ENCODE peak calls at places on chromosome 9, in nine cellular contexts. T is left ventricle myocardium inferior, J is right lobe of liver, X is OCI-LY7, O is HCT116, D is spleen, H is pancreas, V is breast epithelium, Q is colonic mucosa. S is an unnamed sample.
A peak's percentile ranks its signal among the peaks of the same experiment; 100 is the strongest.

GRCh38 chr9:27154923-27155322 is 45.9 kb downstream of the TEK start:
- DNase-seq in T (no peak), J (no peak), X (no peak), O (no peak), D (no peak), H (no peak), V (no peak), Q (no peak), S (no peak)

GRCh38 chr9:75812139-75812538 is 78.3 kb upstream of the PCSK5 start:
- DNase-seq in T (no peak), J (no peak), X (no peak), O (no peak), D (no peak), H (no peak), V (no peak), Q (no peak), S (no peak)

GRCh38 chr9:16192403-16193017 is 639.7 kb downstream of the CCDC171 start:
- DNase-seq in T (no peak), J (no peak), X (no peak), O (no peak), D (no peak), H (no peak), V (no peak), Q (no peak), S (no peak)

GRCh38 chr9:87548159-87548558 is 50.5 kb downstream of the DAPK1 start:
- DNase-seq in T (no peak), J (no peak), X (no peak), O (no peak), D (no peak), H (no peak), V (no peak), Q (no peak), S (no peak)

GRCh38 chr9:7117676-7118561 is 360.1 kb downstream of the KDM4C start:
- DNase-seq in T (no peak), J (no peak), X (no peak), O (no peak), D (no peak), H (no peak), V (no peak), Q (no peak), S (no peak)

GRCh38 chr9:84697494-84698114 is 28.1 kb downstream of the NTRK2 start:
- DNase-seq in T (peak; percentile 72), J (peak; percentile 61), X (peak; percentile 22), O (peak; percentile 32), D (peak; percentile 78), H (peak; percentile 72), V (peak; percentile 53), Q (peak; percentile 83), S (peak; percentile 50)

GRCh38 chr9:91234523-91234922 is 127.2 kb downstream of the AUH start:
- DNase-seq in T (no peak), J (no peak), X (no peak), O (no peak), D (no peak), H (no peak), V (no peak), Q (no peak), S (no peak)

GRCh38 chr9:135282001-135282731 is 194.7 kb downstream of the OLFM1 start:
- DNase-seq in T (peak; percentile 73), J (peak; percentile 83), X (peak; percentile 24), O (peak; percentile 27), D (no peak), H (peak; percentile 98), V (peak; percentile 80), Q (peak; percentile 82), S (no peak)

GRCh38 chr9:84271887-84272556 is 68.5 kb downstream of the SLC28A3 start:
- DNase-seq in T (no peak), J (no peak), X (no peak), O (no peak), D (no peak), H (no peak), V (no peak), Q (no peak), S (no peak)

GRCh38 chr9:36056896-36057295 is 20.2 kb downstream of the RECK start:
- DNase-seq in T (no peak), J (no peak), X (no peak), O (no peak), D (no peak), H (no peak), V (no peak), Q (no peak), S (no peak)

GRCh38 chr9:38208206-38208901 is 139.3 kb upstream of the SHB start:
- DNase-seq in T (no peak), J (no peak), X (no peak), O (no peak), D (no peak), H (peak; percentile 59), V (no peak), Q (no peak), S (no peak)

GRCh38 chr9:38067611-38067891 is 1.5 kb downstream of the SHB start:
- DNase-seq in T (peak; percentile 28), J (peak; percentile 61), X (no peak), O (no peak), D (peak; percentile 82), H (peak; percentile 48), V (no peak), Q (no peak), S (peak; percentile 33)

GRCh38 chr9:128689820-128690683 is 1.0 kb downstream of the SET start:
- DNase-seq in T (no peak), J (no peak), X (peak; percentile 71), O (no peak), D (peak; percentile 89), H (peak; percentile 51), V (no peak), Q (peak; percentile 39), S (peak; percentile 54)

GRCh38 chr9:16459421-16460148 is 410.9 kb downstream of the BNC2 start:
- DNase-seq in T (no peak), J (no peak), X (no peak), O (no peak), D (no peak), H (no peak), V (no peak), Q (no peak), S (no peak)

GRCh38 chr9:18194316-18194715 is 279.6 kb upstream of the ADAMTSL1 start:
- DNase-seq in T (no peak), J (no peak), X (no peak), O (no peak), D (no peak), H (no peak), V (no peak), Q (no peak), S (no peak)

GRCh38 chr9:91192379-91192775 is 169.3 kb downstream of the AUH start:
- DNase-seq in T (no peak), J (no peak), X (peak; percentile 62), O (no peak), D (no peak), H (peak; percentile 45), V (no peak), Q (no peak), S (no peak)

GRCh38 chr9:33202552-33203300 is 35.6 kb upstream of the B4GALT1 start:
- DNase-seq in T (peak; percentile 69), J (no peak), X (peak; percentile 73), O (no peak), D (peak; percentile 84), H (no peak), V (no peak), Q (no peak), S (no peak)

DNA sequence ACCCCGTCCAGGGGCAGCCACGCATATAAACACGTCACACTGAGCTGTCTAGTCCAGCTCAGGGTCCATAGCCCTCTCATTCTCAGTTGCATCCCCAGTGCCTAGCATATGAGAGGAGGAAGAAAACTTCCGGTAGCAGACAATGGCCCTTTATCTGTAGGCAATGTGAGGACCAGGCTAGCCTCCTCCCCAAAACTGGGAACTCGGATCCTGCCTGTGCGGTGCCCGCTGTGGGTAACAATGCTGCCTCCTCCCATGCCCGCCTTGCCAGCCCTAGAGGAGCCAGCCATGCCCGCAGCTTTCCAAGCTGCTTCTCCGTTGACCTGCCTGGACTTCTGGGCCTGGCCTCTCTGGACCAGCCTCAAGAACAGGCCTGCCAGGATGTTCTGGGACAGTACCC is 74.6 kb upstream of the ORM1 start:
- DNase-seq in T (no peak), J (no peak), X (no peak), O (no peak), D (no peak), H (no peak), V (no peak), Q (no peak), S (no peak)
- H3K4me1 ChIP-seq in T (peaks cover 40% of the 10 kb centered on the region), J (peaks cover 22% of the 10 kb centered on the region), X (no peaks in the 10 kb centered on the region), O (no peaks in the 10 kb centered on the region), D (peaks cover 4% of the 10 kb centered on the region), H (peaks cover 12% of the 10 kb centered on the region), V (peaks cover 7% of the 10 kb centered on the region), Q (no peaks in the 10 kb centered on the region), S (no peaks in the 10 kb centered on the region)

GRCh38 chr9:68627594-68627993 is 77.4 kb upstream of the PIP5K1B start:
- DNase-seq in T (no peak), J (no peak), X (no peak), O (no peak), D (no peak), H (no peak), V (no peak), Q (no peak), S (no peak)

GRCh38 chr9:68637020-68637419 is 68.0 kb upstream of the PIP5K1B start:
- DNase-seq in T (no peak), J (no peak), X (peak; percentile 30), O (no peak), D (no peak), H (no peak), V (no peak), Q (peak; percentile 72), S (no peak)

GRCh38 chr9:68627104-68627503 is 77.9 kb upstream of the PIP5K1B start:
- DNase-seq in T (no peak), J (no peak), X (no peak), O (no peak), D (no peak), H (no peak), V (no peak), Q (no peak), S (no peak)

GRCh38 chr9:68629042-68629441 is 76.0 kb upstream of the PIP5K1B start:
- DNase-seq in T (peak; percentile 40), J (no peak), X (no peak), O (no peak), D (no peak), H (no peak), V (no peak), Q (no peak), S (no peak)

GRCh38 chr9:68631811-68632210 is 73.2 kb upstream of the PIP5K1B start:
- DNase-seq in T (no peak), J (no peak), X (no peak), O (no peak), D (no peak), H (no peak), V (no peak), Q (no peak), S (no peak)
- H3K4me1 ChIP-seq in T (peaks cover 22% of the 10 kb centered on the region), J (no peaks in the 10 kb centered on the region), X (peaks cover 33% of the 10 kb centered on the region), O (no peaks in the 10 kb centered on the region), D (peaks cover 3% of the 10 kb centered on the region), H (no peaks in the 10 kb centered on the region), V (no peaks in the 10 kb centered on the region), Q (no peaks in the 10 kb centered on the region), S (no peaks in the 10 kb centered on the region)

GRCh38 chr9:133113163-133113927 is 7.7 kb downstream of the RALGDS start:
- DNase-seq in T (peak; percentile 64), J (peak; percentile 96), X (no peak), O (no peak), D (peak; percentile 84), H (no peak), V (no peak), Q (no peak), S (no peak)
- H3K4me1 ChIP-seq in T (peaks cover 67% of the 10 kb centered on the region), J (peaks cover 32% of the 10 kb centered on the region), X (peaks cover 11% of the 10 kb centered on the region), O (no peaks in the 10 kb centered on the region), D (peaks cover 67% of the 10 kb centered on the region), H (peaks cover 20% of the 10 kb centered on the region), V (peaks cover 60% of the 10 kb centered on the region), Q (peaks cover 27% of the 10 kb centered on the region), S (peaks cover 3% of the 10 kb centered on the region)

DNA sequence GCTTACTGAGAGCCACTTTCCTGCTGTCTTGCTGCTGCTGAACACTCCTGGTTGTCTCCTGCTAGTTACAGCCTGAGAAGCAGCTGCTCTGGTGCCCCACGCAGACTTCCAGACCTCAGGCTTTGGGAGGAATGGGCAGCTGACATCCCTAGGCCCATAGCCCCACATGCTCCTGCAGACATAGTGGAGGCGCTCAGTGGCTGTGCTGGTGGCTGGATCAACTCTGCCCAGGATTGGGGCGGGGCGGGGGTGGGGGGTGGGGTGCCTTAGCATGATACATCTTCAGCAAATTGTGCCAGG is 93.9 kb downstream of the DAB2IP start:
- DNase-seq in T (no peak), J (no peak), X (no peak), O (no peak), D (no peak), H (no peak), V (no peak), Q (no peak), S (no peak)
- H3K4me1 ChIP-seq in T (peaks cover 99% of the 10 kb centered on the region), J (peaks cover 9% of the 10 kb centered on the region), X (peaks cover 51% of the 10 kb centered on the region), O (peaks cover 58% of the 10 kb centered on the region), D (peaks cover 89% of the 10 kb centered on the region), H (peaks cover 8% of the 10 kb centered on the region), V (peaks cover 46% of the 10 kb centered on the region), Q (peaks cover 15% of the 10 kb centered on the region), S (peaks cover 27% of the 10 kb centered on the region)